ENCODE peak calls at places on chromosomes 1 and 21, in four cellular contexts. X is GM06990; T is mesendoderm; L is CD4-positive, alpha-beta memory T cell. E is an unnamed sample.
A peak's percentile ranks its signal among the peaks of the same experiment; 100 is the strongest.

GRCh38 chr1:221203224-221204054 is 324.2 kb downstream of the HLX start:
- DNase-seq in L (peak; percentile 33), X (peak; percentile 17), T (peak; percentile 83), E (peak; percentile 51)

GRCh38 chr1:98732985-98733781 is 71.7 kb downstream of the SNX7 start:
- DNase-seq in T (peak; percentile 10), X (no peak), L (no peak), E (no peak)

GRCh38 chr1:201270616-201271390 is 12.5 kb upstream of the PKP1 start:
- DNase-seq in X (no peak), L (no peak), T (no peak), E (no peak)

GRCh38 chr1:246933893-246934292 is 2.1 kb upstream of the AHCTF1 start:
- DNase-seq in T (no peak), X (no peak), L (no peak), E (no peak)

GRCh38 chr1:231420299-231420958 is 1.7 kb downstream of the EGLN1 start:
- DNase-seq in X (peak; percentile 6), L (no peak), T (peak; percentile 25), E (peak; percentile 26)

GRCh38 chr1:214933375-214933774 is 149.2 kb upstream of the KCNK2 start:
- DNase-seq in L (no peak), T (no peak), X (no peak), E (no peak)

GRCh38 chr1:17569200-17570139 is 30.0 kb downstream of the ARHGEF10L start:
- DNase-seq in X (no peak), L (no peak), T (peak; percentile 74), E (no peak)

GRCh38 chr1:24609949-24610517 is 33.1 kb upstream of the SRRM1 start:
- DNase-seq in L (no peak), T (no peak), X (no peak), E (no peak)

GRCh38 chr1:90558126-90558525 is 159.0 kb downstream of the BARHL2 start:
- DNase-seq in L (no peak), T (peak; percentile 88), X (no peak), E (no peak)

GRCh38 chr1:41118645-41119044 is 97.1 kb upstream of the SLFNL1 start:
- DNase-seq in T (peak; percentile 4), X (no peak), L (no peak), E (no peak)

GRCh38 chr1:101444381-101444780 is 207.6 kb downstream of the S1PR1 start:
- DNase-seq in X (peak; percentile 41), L (no peak), T (no peak), E (no peak)

GRCh38 chr1:7842517-7842916 is 10.3 kb downstream of the UTS2 start:
- DNase-seq in L (no peak), X (peak; percentile 13), T (no peak), E (no peak)

GRCh38 chr1:211327341-211327921 is 798 bp downstream of the TRAF5 start:
- DNase-seq in X (peak; percentile 69), T (peak; percentile 83), L (peak; percentile 48), E (peak; percentile 75)

GRCh38 chr21:36859744-36860501 is 106.5 kb downstream of the HLCS start:
- DNase-seq in L (peak; percentile 7), X (peak; percentile 59), T (peak; percentile 86), E (peak; percentile 84)

GRCh38 chr1:209815931-209816338 is 10.0 kb upstream of the IRF6 start:
- DNase-seq in T (no peak), X (no peak), L (no peak), E (no peak)

GRCh38 chr1:110188116-110188618 is 21.9 kb upstream of the KCNC4 start:
- DNase-seq in L (no peak), X (no peak), T (no peak), E (no peak)

GRCh38 chr1:18637553-18637960 is 6.9 kb downstream of the PAX7 start:
- DNase-seq in X (no peak), L (no peak), T (no peak), E (peak; percentile 91)
- H3K4me3 ChIP-seq in X (no peak overlapping the region), L (no peak overlapping the region), T (no peak overlapping the region), E (peak overlapping the region; percentile 36)

GRCh38 chr1:118995312-118996016 is 7.3 kb upstream of the TBX15 start:
- DNase-seq in L (no peak), T (no peak), X (no peak), E (no peak)
- H3K27me3 ChIP-seq in L (peaks cover 30% of the 10 kb centered on the region), T (peaks cover 93% of the 10 kb centered on the region), X (peaks cover 1% of the 10 kb centered on the region), E (peaks cover 100% of the 10 kb centered on the region)

GRCh38 chr1:30745156-30745833 is 12.3 kb downstream of the LAPTM5 start:
- DNase-seq in T (no peak), L (no peak), X (no peak), E (no peak)

GRCh38 chr1:30742963-30743559 is 14.5 kb downstream of the LAPTM5 start:
- DNase-seq in T (no peak), X (no peak), L (no peak), E (no peak)

GRCh38 chr1:30742300-30742962 is 15.1 kb downstream of the LAPTM5 start:
- DNase-seq in X (no peak), L (no peak), T (no peak), E (no peak)

GRCh38 chr1:30744060-30744756 is 13.4 kb downstream of the LAPTM5 start:
- DNase-seq in T (no peak), X (peak; percentile 60), L (peak; percentile 59), E (no peak)

GRCh38 chr1:30743584-30744059 is 14.0 kb downstream of the LAPTM5 start:
- DNase-seq in T (no peak), X (peak; percentile 65), L (peak; percentile 84), E (no peak)
- H3K4me3 ChIP-seq in T (no peak overlapping the region), X (peak overlapping the region; percentile 56), L (peak overlapping the region; percentile 48), E (no peak overlapping the region)

DNA sequence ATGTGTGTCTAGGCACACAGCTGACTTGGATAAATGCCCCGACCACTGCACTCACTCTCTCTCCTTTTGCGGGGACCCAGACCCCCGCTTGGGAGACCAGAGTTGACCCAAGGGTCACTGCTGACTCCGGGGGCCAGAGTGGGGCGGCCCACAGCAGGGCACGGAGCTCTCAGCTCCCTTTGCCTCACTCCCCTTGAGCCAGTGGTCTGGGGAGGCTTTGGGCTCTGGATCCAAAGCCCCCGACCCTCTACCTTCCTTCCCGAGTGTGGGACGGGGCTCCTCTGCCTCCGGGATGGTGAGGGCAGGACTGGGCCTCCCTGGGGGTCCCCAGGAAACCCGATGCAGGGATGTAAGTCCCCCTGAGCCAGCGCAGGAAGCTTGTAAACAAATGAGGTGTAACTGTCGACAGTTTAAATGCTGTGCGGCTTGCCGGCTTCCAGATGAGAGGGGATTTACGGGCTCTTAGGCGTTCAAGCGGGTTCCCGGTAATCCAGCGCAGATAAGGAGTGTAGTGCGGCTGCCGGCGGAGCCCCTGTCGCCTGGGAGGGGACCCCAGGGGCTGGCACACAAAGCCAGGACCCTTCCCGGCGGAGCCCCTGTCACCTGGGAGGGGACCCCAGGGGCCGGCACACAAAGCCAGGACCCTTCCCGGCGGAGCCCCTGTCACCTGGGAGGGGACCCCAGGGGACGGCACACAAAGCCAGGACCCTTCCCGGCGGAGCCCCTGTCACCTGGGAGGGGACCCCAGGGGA is 7.4 kb downstream of the ACTRT2 start:
- DNase-seq in X (no peak), T (no peak), L (no peak), E (peak; percentile 19)
- H3K27me3 ChIP-seq in X (no peaks in the 10 kb centered on the region), T (no peaks in the 10 kb centered on the region), L (no peaks in the 10 kb centered on the region), E (no peaks in the 10 kb centered on the region)

GRCh38 chr1:159008744-159009188 is 941 bp upstream of the IFI16 start:
- DNase-seq in X (peak; percentile 46), L (peak; percentile 66), T (no peak), E (no peak)
- H3K4me3 ChIP-seq in X (peak overlapping the region; percentile 69), L (peak overlapping the region; percentile 54), T (no peak overlapping the region), E (no peak overlapping the region)

E was measured in H7.